ENCODE peak calls at places on chromosome 2, in six cellular contexts. One of them, this sample, is unnamed.

GRCh38 chr2:207311316-207312005 is 145.7 kb upstream of the KLF7 start:
- DNase-seq in WTC11: no peak
- DNase-seq in AG09319: peak; percentile 69
- DNase-seq in AG04449: peak; percentile 90
- DNase-seq in heart left ventricle: no peak
- DNase-seq in lung: peak; percentile 44
- DNase-seq in this sample: peak; percentile 87

GRCh38 chr2:85978883-85979780 is 90.3 kb upstream of the ST3GAL5 start:
- DNase-seq in WTC11: no peak
- DNase-seq in AG09319: no peak
- DNase-seq in AG04449: no peak
- DNase-seq in heart left ventricle: no peak
- DNase-seq in lung: no peak
- DNase-seq in this sample: no peak

GRCh38 chr2:157442136-157442535 is 1.8 kb downstream of the CYTIP start:
- DNase-seq in WTC11: no peak
- DNase-seq in AG09319: no peak
- DNase-seq in AG04449: no peak
- DNase-seq in heart left ventricle: no peak
- DNase-seq in lung: no peak
- DNase-seq in this sample: no peak

GRCh38 chr2:46814160-46814559 is 101.4 kb downstream of the MCFD2 start:
- DNase-seq in WTC11: no peak
- DNase-seq in AG09319: no peak
- DNase-seq in AG04449: no peak
- DNase-seq in heart left ventricle: peak; percentile 90
- DNase-seq in lung: peak; percentile 46
- DNase-seq in this sample: no peak

GRCh38 chr2:163347982-163348842 is 387.6 kb downstream of the FIGN start:
- DNase-seq in WTC11: peak; percentile 84
- DNase-seq in AG09319: peak; percentile 24
- DNase-seq in AG04449: peak; percentile 17
- DNase-seq in heart left ventricle: peak; percentile 81
- DNase-seq in lung: peak; percentile 52
- DNase-seq in this sample: peak; percentile 79

GRCh38 chr2:232419245-232420072 is 12.8 kb downstream of the ALPG start:
- DNase-seq in WTC11: peak; percentile 49
- DNase-seq in AG09319: no peak
- DNase-seq in AG04449: no peak
- DNase-seq in heart left ventricle: peak; percentile 62
- DNase-seq in lung: no peak
- DNase-seq in this sample: no peak

GRCh38 chr2:195535911-195536522 is 121.0 kb upstream of the SLC39A10 start:
- DNase-seq in WTC11: no peak
- DNase-seq in AG09319: no peak
- DNase-seq in AG04449: no peak
- DNase-seq in heart left ventricle: peak; percentile 61
- DNase-seq in lung: peak; percentile 45
- DNase-seq in this sample: no peak

GRCh38 chr2:43075906-43076585 is 150.4 kb downstream of the ZFP36L2 start:
- DNase-seq in WTC11: no peak
- DNase-seq in AG09319: no peak
- DNase-seq in AG04449: no peak
- DNase-seq in heart left ventricle: no peak
- DNase-seq in lung: no peak
- DNase-seq in this sample: peak; percentile 74

GRCh38 chr2:129766159-129766485 is 213.3 kb upstream of the RAB6C start:
- DNase-seq in WTC11: no peak
- DNase-seq in AG09319: no peak
- DNase-seq in AG04449: no peak
- DNase-seq in heart left ventricle: no peak
- DNase-seq in lung: no peak
- DNase-seq in this sample: no peak

GRCh38 chr2:104408266-104408665 is 445.6 kb upstream of the POU3F3 start:
- DNase-seq in WTC11: no peak
- DNase-seq in AG09319: no peak
- DNase-seq in AG04449: no peak
- DNase-seq in heart left ventricle: no peak
- DNase-seq in lung: no peak
- DNase-seq in this sample: no peak

DNA sequence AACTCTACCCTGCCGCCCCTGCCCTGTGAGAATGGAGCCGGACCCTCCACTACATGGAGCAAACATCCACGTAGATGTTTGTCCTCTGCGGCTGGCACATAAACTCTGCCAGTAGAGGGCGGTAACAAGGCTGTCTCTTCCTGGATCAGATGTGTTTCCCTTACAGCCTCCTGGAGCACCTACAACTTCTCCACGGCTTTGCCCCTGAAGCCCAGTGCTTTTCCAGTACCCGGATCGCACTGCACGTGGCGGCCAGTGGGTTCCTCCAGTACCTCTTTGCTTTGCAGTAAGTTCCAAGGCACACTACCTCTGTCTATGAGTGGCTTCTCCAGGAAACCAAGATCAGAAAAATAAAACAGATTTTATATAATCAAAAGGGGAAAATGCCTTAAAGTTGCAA is 651.3 kb downstream of the DCDC2C start:
- DNase-seq in WTC11: peak; percentile 23
- DNase-seq in AG09319: no peak
- DNase-seq in AG04449: no peak
- DNase-seq in heart left ventricle: no peak
- DNase-seq in lung: no peak
- DNase-seq in this sample: no peak
- TF ChIP-seq CTCF in WTC11: no peak
- TF ChIP-seq CTCF in AG09319: no peak
- TF ChIP-seq CTCF in AG04449: no peak
- TF ChIP-seq CTCF in heart left ventricle: no peak
- TF ChIP-seq CTCF in lung: no peak
- TF ChIP-seq CTCF in this sample: peak; percentile 19

GRCh38 chr2:134693359-134694330 is 25.2 kb downstream of the TMEM163 start:
- DNase-seq in WTC11: no peak
- DNase-seq in AG09319: no peak
- DNase-seq in AG04449: no peak
- DNase-seq in heart left ventricle: no peak
- DNase-seq in lung: no peak
- DNase-seq in this sample: no peak

GRCh38 chr2:134689303-134689702 is 29.5 kb downstream of the TMEM163 start:
- DNase-seq in WTC11: no peak
- DNase-seq in AG09319: no peak
- DNase-seq in AG04449: no peak
- DNase-seq in heart left ventricle: no peak
- DNase-seq in lung: no peak
- DNase-seq in this sample: no peak

GRCh38 chr2:134694411-134694810 is 24.4 kb downstream of the TMEM163 start:
- DNase-seq in WTC11: no peak
- DNase-seq in AG09319: no peak
- DNase-seq in AG04449: no peak
- DNase-seq in heart left ventricle: no peak
- DNase-seq in lung: no peak
- DNase-seq in this sample: no peak

GRCh38 chr2:134690629-134691215 is 28.1 kb downstream of the TMEM163 start:
- DNase-seq in WTC11: no peak
- DNase-seq in AG09319: no peak
- DNase-seq in AG04449: no peak
- DNase-seq in heart left ventricle: no peak
- DNase-seq in lung: no peak
- DNase-seq in this sample: no peak

DNA sequence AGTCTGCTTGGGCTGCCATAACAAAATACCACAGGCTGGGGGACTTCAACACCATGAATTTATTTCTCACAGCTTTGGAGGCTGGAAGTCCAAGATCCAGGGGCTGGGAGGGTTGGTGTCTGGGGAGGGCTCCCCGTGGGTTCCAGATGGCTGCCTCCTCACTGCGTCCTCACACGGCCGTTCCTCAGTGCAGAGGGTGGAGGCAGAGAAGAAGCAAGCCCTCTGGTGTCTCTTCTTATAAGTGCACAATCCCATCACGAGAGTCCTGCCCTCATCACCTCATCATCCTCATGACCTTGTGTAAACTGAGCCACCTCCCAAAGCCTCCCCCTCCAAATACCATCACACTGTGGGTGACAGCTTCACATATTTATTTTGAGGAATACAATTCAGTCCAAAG is 26.3 kb downstream of the TMEM163 start:
- DNase-seq in WTC11: no peak
- DNase-seq in AG09319: no peak
- DNase-seq in AG04449: no peak
- DNase-seq in heart left ventricle: no peak
- DNase-seq in lung: no peak
- DNase-seq in this sample: no peak
- TF ChIP-seq CTCF in WTC11: no peak
- TF ChIP-seq CTCF in AG09319: no peak
- TF ChIP-seq CTCF in AG04449: no peak
- TF ChIP-seq CTCF in heart left ventricle: no peak
- TF ChIP-seq CTCF in lung: no peak
- TF ChIP-seq CTCF in this sample: no peak

GRCh38 chr2:24183369-24184069 is 8.7 kb downstream of the FAM228A start:
- DNase-seq in WTC11: no peak
- DNase-seq in AG09319: no peak
- DNase-seq in AG04449: no peak
- DNase-seq in heart left ventricle: no peak
- DNase-seq in lung: peak; percentile 58
- DNase-seq in this sample: no peak
- TF ChIP-seq CTCF in WTC11: no peak
- TF ChIP-seq CTCF in AG09319: no peak
- TF ChIP-seq CTCF in AG04449: no peak
- TF ChIP-seq CTCF in heart left ventricle: no peak
- TF ChIP-seq CTCF in lung: no peak
- TF ChIP-seq CTCF in this sample: no peak

GRCh38 chr2:39696838-39697237 is 31.1 kb downstream of the TMEM178A start:
- DNase-seq in WTC11: no peak
- DNase-seq in AG09319: peak; percentile 8
- DNase-seq in AG04449: peak; percentile 28
- DNase-seq in heart left ventricle: no peak
- DNase-seq in lung: no peak
- DNase-seq in this sample: peak; percentile 59
- TF ChIP-seq CTCF in WTC11: no peak
- TF ChIP-seq CTCF in AG09319: peak; percentile 32
- TF ChIP-seq CTCF in AG04449: no peak
- TF ChIP-seq CTCF in heart left ventricle: peak; percentile 19
- TF ChIP-seq CTCF in lung: no peak
- TF ChIP-seq CTCF in this sample: peak; percentile 79

GRCh38 chr2:154686162-154686561 is 12.3 kb upstream of the KCNJ3 start:
- DNase-seq in WTC11: no peak
- DNase-seq in AG09319: no peak
- DNase-seq in AG04449: no peak
- DNase-seq in heart left ventricle: no peak
- DNase-seq in lung: no peak
- DNase-seq in this sample: no peak
- TF ChIP-seq CTCF in WTC11: no peak
- TF ChIP-seq CTCF in AG09319: no peak
- TF ChIP-seq CTCF in AG04449: no peak
- TF ChIP-seq CTCF in heart left ventricle: no peak
- TF ChIP-seq CTCF in lung: no peak
- TF ChIP-seq CTCF in this sample: no peak